ENCODE peak calls at places on chromosome 19, in six cellular contexts. One of them, this sample, is unnamed.

GRCh38 chr19:10226376-10227214 is 4.5 kb downstream of the S1PR2 start:
- DNase-seq in effector CD4-positive, alpha-beta T cell: no peak
- DNase-seq in stromal cell of bone marrow: peak; percentile 56
- DNase-seq in left ventricle myocardium superior: peak; percentile 86
- DNase-seq in lower leg skin: peak; percentile 87
- DNase-seq in stimulated activated CD8-positive, alpha-beta memory T cell treated with anti-CD3 and anti-CD28 coated beads, Interleukin-7, amount 100 ng/mL, for 1 hour: no peak
- DNase-seq in this sample: peak; percentile 83

GRCh38 chr19:57665261-57665806 is 3.4 kb upstream of the ZSCAN4 start:
- DNase-seq in effector CD4-positive, alpha-beta T cell: no peak
- DNase-seq in stromal cell of bone marrow: no peak
- DNase-seq in left ventricle myocardium superior: no peak
- DNase-seq in lower leg skin: no peak
- DNase-seq in stimulated activated CD8-positive, alpha-beta memory T cell treated with anti-CD3 and anti-CD28 coated beads, Interleukin-7, amount 100 ng/mL, for 1 hour: no peak
- DNase-seq in this sample: no peak

GRCh38 chr19:2790557-2791271 is 5.4 kb downstream of the THOP1 start:
- DNase-seq in effector CD4-positive, alpha-beta T cell: no peak
- DNase-seq in stromal cell of bone marrow: no peak
- DNase-seq in left ventricle myocardium superior: no peak
- DNase-seq in lower leg skin: no peak
- DNase-seq in stimulated activated CD8-positive, alpha-beta memory T cell treated with anti-CD3 and anti-CD28 coated beads, Interleukin-7, amount 100 ng/mL, for 1 hour: no peak
- DNase-seq in this sample: no peak

GRCh38 chr19:38430931-38431330 is 2.6 kb upstream of the RYR1 start:
- DNase-seq in effector CD4-positive, alpha-beta T cell: no peak
- DNase-seq in stromal cell of bone marrow: no peak
- DNase-seq in left ventricle myocardium superior: no peak
- DNase-seq in lower leg skin: no peak
- DNase-seq in stimulated activated CD8-positive, alpha-beta memory T cell treated with anti-CD3 and anti-CD28 coated beads, Interleukin-7, amount 100 ng/mL, for 1 hour: no peak
- DNase-seq in this sample: no peak

GRCh38 chr19:28400953-28401671 is 811.8 kb downstream of the UQCRFS1 start:
- DNase-seq in effector CD4-positive, alpha-beta T cell: no peak
- DNase-seq in stromal cell of bone marrow: no peak
- DNase-seq in left ventricle myocardium superior: no peak
- DNase-seq in lower leg skin: no peak
- DNase-seq in stimulated activated CD8-positive, alpha-beta memory T cell treated with anti-CD3 and anti-CD28 coated beads, Interleukin-7, amount 100 ng/mL, for 1 hour: no peak
- DNase-seq in this sample: no peak

GRCh38 chr19:49061445-49061844 is 3.2 kb downstream of the NTF4 start:
- DNase-seq in effector CD4-positive, alpha-beta T cell: no peak
- DNase-seq in stromal cell of bone marrow: no peak
- DNase-seq in left ventricle myocardium superior: no peak
- DNase-seq in lower leg skin: no peak
- DNase-seq in stimulated activated CD8-positive, alpha-beta memory T cell treated with anti-CD3 and anti-CD28 coated beads, Interleukin-7, amount 100 ng/mL, for 1 hour: no peak
- DNase-seq in this sample: no peak

GRCh38 chr19:10288662-10289166 is 1.0 kb upstream of the ICAM5 start:
- DNase-seq in effector CD4-positive, alpha-beta T cell: no peak
- DNase-seq in stromal cell of bone marrow: no peak
- DNase-seq in left ventricle myocardium superior: peak; percentile 50
- DNase-seq in lower leg skin: no peak
- DNase-seq in stimulated activated CD8-positive, alpha-beta memory T cell treated with anti-CD3 and anti-CD28 coated beads, Interleukin-7, amount 100 ng/mL, for 1 hour: no peak
- DNase-seq in this sample: no peak

GRCh38 chr19:23542562-23542961 is 144.4 kb downstream of the ZNF675 start:
- DNase-seq in effector CD4-positive, alpha-beta T cell: no peak
- DNase-seq in stromal cell of bone marrow: no peak
- DNase-seq in left ventricle myocardium superior: no peak
- DNase-seq in lower leg skin: no peak
- DNase-seq in stimulated activated CD8-positive, alpha-beta memory T cell treated with anti-CD3 and anti-CD28 coated beads, Interleukin-7, amount 100 ng/mL, for 1 hour: no peak
- DNase-seq in this sample: no peak

GRCh38 chr19:58328999-58329398 is 2.2 kb downstream of the ZSCAN22 start:
- DNase-seq in effector CD4-positive, alpha-beta T cell: no peak
- DNase-seq in stromal cell of bone marrow: no peak
- DNase-seq in left ventricle myocardium superior: no peak
- DNase-seq in lower leg skin: no peak
- DNase-seq in stimulated activated CD8-positive, alpha-beta memory T cell treated with anti-CD3 and anti-CD28 coated beads, Interleukin-7, amount 100 ng/mL, for 1 hour: no peak
- DNase-seq in this sample: no peak

GRCh38 chr19:47351545-47351944 is 2.4 kb downstream of the DHX34 start:
- DNase-seq in effector CD4-positive, alpha-beta T cell: no peak
- DNase-seq in stromal cell of bone marrow: no peak
- DNase-seq in left ventricle myocardium superior: no peak
- DNase-seq in lower leg skin: no peak
- DNase-seq in stimulated activated CD8-positive, alpha-beta memory T cell treated with anti-CD3 and anti-CD28 coated beads, Interleukin-7, amount 100 ng/mL, for 1 hour: no peak
- DNase-seq in this sample: no peak

GRCh38 chr19:54594737-54595136 is 1.3 kb downstream of the LILRA1 start:
- DNase-seq in effector CD4-positive, alpha-beta T cell: no peak
- DNase-seq in stromal cell of bone marrow: no peak
- DNase-seq in left ventricle myocardium superior: no peak
- DNase-seq in lower leg skin: no peak
- DNase-seq in stimulated activated CD8-positive, alpha-beta memory T cell treated with anti-CD3 and anti-CD28 coated beads, Interleukin-7, amount 100 ng/mL, for 1 hour: no peak
- DNase-seq in this sample: no peak